ENCODE peak calls at places on chromosomes 6 and 20, in five cellular contexts. R is body of pancreas, S is AG09309, Q is lower leg skin, K is H1. A is an unnamed sample.

GRCh38 chr6:40536442-40536841 is 50.7 kb downstream of the LRFN2 start:
- DNase-seq in K (peak), Q (no peak), S (no peak), R (no peak), A (peak)

GRCh38 chr6:132261354-132261753 is 139.9 kb downstream of the MOXD1 start:
- DNase-seq in Q (no peak), S (no peak), R (no peak), K (no peak), A (no peak)

GRCh38 chr6:37636112-37636511 is 61.6 kb downstream of the MDGA1 start:
- DNase-seq in Q (no peak), S (no peak), R (no peak), K (no peak), A (no peak)

GRCh38 chr6:142947702-142948480 is 2.9 kb upstream of the HIVEP2 start:
- DNase-seq in K (no peak), R (no peak), Q (no peak), S (no peak), A (no peak)

GRCh38 chr6:379367-380181 is 12.0 kb upstream of the IRF4 start:
- DNase-seq in Q (no peak), K (no peak), R (no peak), S (no peak), A (no peak)

GRCh38 chr20:61828891-61829290 is 236.8 kb downstream of the TAF4 start:
- DNase-seq in Q (no peak), S (no peak), K (no peak), R (no peak), A (no peak)

GRCh38 chr6:161233986-161234620 is 39.8 kb downstream of the AGPAT4 start:
- DNase-seq in S (peak), K (no peak), R (peak), Q (peak), A (peak)

GRCh38 chr6:33430991-33431879 is 11.4 kb downstream of the SYNGAP1 start:
- DNase-seq in S (no peak), K (no peak), Q (no peak), R (peak), A (peak)

GRCh38 chr6:125773387-125774341 is 17.1 kb upstream of the NCOA7 start:
- DNase-seq in R (no peak), Q (no peak), S (no peak), K (no peak), A (no peak)

GRCh38 chr6:105135907-105136432 is 43.8 kb downstream of the POPDC3 start:
- DNase-seq in K (no peak), Q (no peak), S (no peak), R (no peak), A (no peak)

GRCh38 chr6:52560462-52560861 is 16.4 kb downstream of the TRAM2 start:
- DNase-seq in S (no peak), K (no peak), Q (no peak), R (no peak), A (no peak)

GRCh38 chr6:137277971-137278602 is 58.9 kb upstream of the IFNGR1 start:
- DNase-seq in Q (no peak), K (peak), R (no peak), S (no peak), A (peak)

GRCh38 chr20:17673082-17673481 is 9.0 kb downstream of the RRBP1 start:
- DNase-seq in Q (no peak), R (no peak), S (no peak), K (no peak), A (no peak)

GRCh38 chr6:4644962-4645361 is 131.2 kb upstream of the CDYL start:
- DNase-seq in K (no peak), S (no peak), R (no peak), Q (no peak), A (no peak)

GRCh38 chr6:157219201-157220200 is 103.8 kb downstream of the TMEM242 start:
- DNase-seq in S (no peak), R (no peak), K (no peak), Q (no peak), A (no peak)

GRCh38 chr6:142361765-142362540 is 60.1 kb downstream of the ADGRG6 start:
- DNase-seq in K (no peak), R (no peak), S (peak), Q (no peak), A (no peak)

GRCh38 chr6:5422321-5422915 is 161.1 kb downstream of the FARS2 start:
- DNase-seq in Q (no peak), S (no peak), R (peak), K (peak), A (peak)

GRCh38 chr6:151376440-151376839 is 14.9 kb downstream of the ZBTB2 start:
- DNase-seq in S (no peak), Q (no peak), R (no peak), K (no peak), A (no peak)

GRCh38 chr20:51500311-51500710 is 42.2 kb downstream of the NFATC2 start:
- DNase-seq in S (no peak), R (peak), Q (no peak), K (no peak), A (no peak)

GRCh38 chr20:36121981-36122930 is 32.3 kb upstream of the EPB41L1 start:
- DNase-seq in Q (peak), S (no peak), K (no peak), R (peak), A (no peak)

GRCh38 chr20:35953411-35954199 is 697 bp downstream of the SCAND1 start:
- DNase-seq in K (no peak), Q (no peak), S (no peak), R (peak), A (peak)

GRCh38 chr6:79525272-79526100 is 11.7 kb downstream of the LCA5 start:
- DNase-seq in S (no peak), R (peak), K (no peak), Q (no peak), A (no peak)

GRCh38 chr20:48886811-48887210 is 34.7 kb upstream of the ARFGEF2 start:
- DNase-seq in Q (no peak), K (no peak), R (no peak), S (no peak), A (no peak)

GRCh38 chr20:46200582-46201570 is 82.8 kb downstream of the CD40 start:
- DNase-seq in K (no peak), Q (no peak), S (no peak), R (no peak), A (no peak)

GRCh38 chr20:673606-674005 is 2.0 kb downstream of the SCRT2 start:
- DNase-seq in Q (no peak), K (no peak), R (no peak), S (no peak), A (no peak)

GRCh38 chr20:3231889-3232588 is 7.0 kb downstream of the SLC4A11 start:
- DNase-seq in S (no peak), K (no peak), Q (no peak), R (no peak), A (no peak)
- TF ChIP-seq CTCF in S (no peak), K (no peak), Q (no peak), R (no peak), A (no peak)

GRCh38 chr6:36523451-36523850 is 23.8 kb downstream of the STK38 start:
- DNase-seq in Q (no peak), R (no peak), S (no peak), K (no peak), A (no peak)
- TF ChIP-seq CTCF in Q (no peak), R (no peak), S (no peak), K (no peak), A (no peak)

DNA sequence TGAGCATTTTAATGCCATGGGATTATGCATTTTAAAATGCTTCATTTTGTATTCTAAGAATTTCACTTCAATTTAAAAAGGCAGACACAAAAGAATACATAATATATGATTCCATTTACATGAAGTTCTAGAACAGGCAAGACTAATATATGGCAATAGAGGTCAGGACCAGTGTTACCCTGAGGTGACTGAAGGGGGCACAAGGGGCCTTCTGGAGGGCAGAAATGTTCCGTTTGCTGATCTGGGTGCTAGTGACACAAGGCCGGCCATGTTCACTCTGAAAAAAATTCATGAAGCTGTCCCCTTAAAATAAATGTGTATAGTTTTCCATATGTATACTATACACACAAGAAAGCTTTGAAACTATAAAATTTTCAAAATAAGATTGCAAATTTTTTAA is 28.5 kb downstream of the TASP1 start:
- DNase-seq in S (no peak), Q (no peak), R (no peak), K (no peak), A (peak)
- TF ChIP-seq CTCF in S (no peak), Q (no peak), R (no peak), K (peak), A (peak)

GRCh38 chr20:43963872-43964791 is 49.5 kb downstream of the TOX2 start:
- DNase-seq in R (peak), Q (peak), K (no peak), S (no peak), A (peak)
- TF ChIP-seq CTCF in R (no peak), Q (no peak), K (no peak), S (no peak), A (no peak)

GRCh38 chr6:111357680-111358079 is 125.3 kb downstream of the REV3L start:
- DNase-seq in Q (no peak), S (no peak), R (no peak), K (no peak), A (no peak)
- TF ChIP-seq CTCF in Q (no peak), S (no peak), R (no peak), K (no peak), A (no peak)

GRCh38 chr6:13328076-13328874 is at the start of gene TBC1D7:
- DNase-seq in R (peak), S (peak), K (peak), Q (peak), A (peak)
- TF ChIP-seq CTCF in R (no peak), S (no peak), K (no peak), Q (no peak), A (peak)

DNA sequence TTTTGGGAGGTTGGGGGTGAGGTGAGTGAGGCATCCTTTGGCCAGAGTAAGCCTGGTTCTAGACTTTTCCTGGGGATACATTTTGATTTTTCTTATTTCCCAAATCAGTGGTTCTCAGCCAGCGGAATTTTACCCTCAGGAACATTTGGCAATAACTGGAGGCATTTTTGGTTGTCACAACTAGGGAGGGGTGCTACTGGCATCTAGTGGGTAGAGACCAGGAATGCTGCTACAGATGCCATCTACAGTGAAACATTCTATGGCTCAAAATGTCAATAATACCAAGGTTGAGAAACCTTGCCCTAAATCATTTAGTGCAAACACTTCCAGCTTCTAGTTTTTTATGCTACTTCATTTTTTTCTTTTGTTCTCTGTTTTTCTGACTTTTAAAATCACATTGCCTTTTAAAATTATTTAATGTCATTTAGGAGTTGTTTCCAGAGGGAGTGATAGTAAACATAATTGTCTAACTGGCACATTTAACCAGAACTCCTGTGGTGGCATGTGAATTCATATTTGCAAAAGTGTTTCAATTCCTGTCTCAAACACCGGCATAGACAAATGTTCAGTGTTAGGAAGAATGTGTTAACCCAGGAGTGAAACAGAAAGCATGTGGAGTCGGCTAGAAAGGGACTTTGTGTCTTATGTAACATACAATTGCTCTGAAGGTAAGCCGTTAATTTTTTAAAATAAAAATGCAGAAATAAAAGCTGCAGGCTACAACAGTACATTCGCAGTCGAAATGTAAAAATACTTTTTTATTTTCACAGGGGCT is 59.0 kb downstream of the QRSL1 start:
- DNase-seq in Q (no peak), S (no peak), R (peak), K (no peak), A (no peak)
- TF ChIP-seq CTCF in Q (no peak), S (no peak), R (no peak), K (peak), A (no peak)

GRCh38 chr20:53642196-53643030 is 48.8 kb upstream of the ZNF217 start:
- DNase-seq in K (no peak), S (no peak), R (peak), Q (peak), A (no peak)
- TF ChIP-seq CTCF in K (no peak), S (no peak), R (no peak), Q (no peak), A (no peak)

GRCh38 chr6:165760126-165760802 is 97.2 kb upstream of the PDE10A start:
- DNase-seq in S (no peak), R (no peak), Q (no peak), K (no peak), A (no peak)

GRCh38 chr6:165760803-165761185 is 97.8 kb upstream of the PDE10A start:
- DNase-seq in S (no peak), K (no peak), Q (no peak), R (no peak), A (no peak)

GRCh38 chr6:165751486-165751885 is 88.4 kb upstream of the PDE10A start:
- DNase-seq in R (no peak), K (no peak), Q (no peak), S (no peak), A (no peak)

GRCh38 chr6:165758441-165758840 is 95.4 kb upstream of the PDE10A start:
- DNase-seq in R (no peak), S (no peak), K (no peak), Q (no peak), A (no peak)

GRCh38 chr6:165755583-165755982 is 92.5 kb upstream of the PDE10A start:
- DNase-seq in Q (no peak), S (no peak), K (peak), R (no peak), A (no peak)
- TF ChIP-seq CTCF in Q (no peak), S (no peak), K (peak), R (no peak), A (no peak)

DNA sequence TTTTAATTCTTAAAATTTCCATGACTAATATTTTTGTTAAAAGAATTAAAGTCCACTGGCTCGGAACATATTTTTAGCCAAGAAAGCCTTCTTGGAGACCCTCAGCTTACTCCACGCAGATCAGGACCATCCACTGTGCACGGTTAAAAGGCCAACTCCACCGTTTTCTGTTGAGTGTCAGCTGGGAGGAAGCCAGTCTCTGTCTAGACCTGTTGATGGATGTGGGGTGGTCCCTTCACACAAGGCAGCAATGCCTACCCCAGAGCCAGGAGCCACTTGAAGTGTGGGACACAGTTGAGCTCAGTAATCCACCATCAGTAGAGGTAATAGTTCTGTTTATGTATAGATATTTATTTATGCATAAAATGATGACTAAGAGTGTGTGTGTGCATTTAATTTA is 19.9 kb upstream of the QKI start:
- DNase-seq in R (no peak), Q (no peak), K (no peak), S (no peak), A (no peak)
- TF ChIP-seq CTCF in R (no peak), Q (no peak), K (no peak), S (no peak), A (no peak)